ENCODE peak calls at places on chromosomes 6 and 20, in five cellular contexts. One of them, this sample, is unnamed.

GRCh38 chr6:162852810-162853577 is 125.2 kb downstream of the PACRG start:
- DNase-seq in mesenchymal stem cell: no peak
- DNase-seq in substantia nigra: no peak
- DNase-seq in NCI-H2081: no peak
- DNase-seq in iris pigment epithelial cell: no peak
- DNase-seq in this sample: no peak

GRCh38 chr6:170222498-170223471 is 68.1 kb downstream of the DLL1 start:
- DNase-seq in mesenchymal stem cell: no peak
- DNase-seq in substantia nigra: no peak
- DNase-seq in NCI-H2081: peak
- DNase-seq in iris pigment epithelial cell: no peak
- DNase-seq in this sample: no peak

GRCh38 chr6:137820952-137821351 is 46.1 kb upstream of the TNFAIP3 start:
- DNase-seq in mesenchymal stem cell: no peak
- DNase-seq in substantia nigra: no peak
- DNase-seq in NCI-H2081: no peak
- DNase-seq in iris pigment epithelial cell: peak
- DNase-seq in this sample: no peak

GRCh38 chr20:47665221-47665991 is 119.9 kb downstream of the SULF2 start:
- DNase-seq in mesenchymal stem cell: no peak
- DNase-seq in substantia nigra: no peak
- DNase-seq in NCI-H2081: no peak
- DNase-seq in iris pigment epithelial cell: no peak
- DNase-seq in this sample: no peak

GRCh38 chr6:149723771-149724417 is 6.0 kb upstream of the LATS1 start:
- DNase-seq in mesenchymal stem cell: peak
- DNase-seq in substantia nigra: no peak
- DNase-seq in NCI-H2081: peak
- DNase-seq in iris pigment epithelial cell: peak
- DNase-seq in this sample: no peak

GRCh38 chr6:111377558-111378120 is 105.4 kb downstream of the REV3L start:
- DNase-seq in mesenchymal stem cell: peak
- DNase-seq in substantia nigra: no peak
- DNase-seq in NCI-H2081: no peak
- DNase-seq in iris pigment epithelial cell: peak
- DNase-seq in this sample: no peak

GRCh38 chr6:160750276-160750689 is 48.2 kb downstream of the PLG start:
- DNase-seq in mesenchymal stem cell: no peak
- DNase-seq in substantia nigra: no peak
- DNase-seq in NCI-H2081: no peak
- DNase-seq in iris pigment epithelial cell: no peak
- DNase-seq in this sample: no peak

GRCh38 chr6:17867880-17868279 is 119.6 kb downstream of the KIF13A start:
- DNase-seq in mesenchymal stem cell: peak
- DNase-seq in substantia nigra: no peak
- DNase-seq in NCI-H2081: no peak
- DNase-seq in iris pigment epithelial cell: peak
- DNase-seq in this sample: no peak

GRCh38 chr20:7031222-7031621 is 263.7 kb downstream of the BMP2 start:
- DNase-seq in mesenchymal stem cell: no peak
- DNase-seq in substantia nigra: no peak
- DNase-seq in NCI-H2081: no peak
- DNase-seq in iris pigment epithelial cell: peak
- DNase-seq in this sample: no peak

GRCh38 chr20:13331536-13331935 is 110.5 kb downstream of the ISM1 start:
- DNase-seq in mesenchymal stem cell: peak
- DNase-seq in substantia nigra: no peak
- DNase-seq in NCI-H2081: no peak
- DNase-seq in iris pigment epithelial cell: peak
- DNase-seq in this sample: no peak

GRCh38 chr6:18823782-18824386 is 436.7 kb downstream of the RNF144B start:
- DNase-seq in mesenchymal stem cell: peak
- DNase-seq in substantia nigra: no peak
- DNase-seq in NCI-H2081: peak
- DNase-seq in iris pigment epithelial cell: peak
- DNase-seq in this sample: no peak

GRCh38 chr6:36360241-36361054 is 23.8 kb upstream of the BNIP5 start:
- DNase-seq in mesenchymal stem cell: peak
- DNase-seq in substantia nigra: peak
- DNase-seq in NCI-H2081: peak
- DNase-seq in iris pigment epithelial cell: peak
- DNase-seq in this sample: peak

GRCh38 chr6:129966125-129966524 is 52.3 kb upstream of the L3MBTL3 start:
- DNase-seq in mesenchymal stem cell: peak
- DNase-seq in substantia nigra: no peak
- DNase-seq in NCI-H2081: no peak
- DNase-seq in iris pigment epithelial cell: peak
- DNase-seq in this sample: no peak

GRCh38 chr6:19723533-19723932 is 113.6 kb upstream of the ID4 start:
- DNase-seq in mesenchymal stem cell: peak
- DNase-seq in substantia nigra: no peak
- DNase-seq in NCI-H2081: no peak
- DNase-seq in iris pigment epithelial cell: peak
- DNase-seq in this sample: no peak

GRCh38 chr6:99019341-99019740 is 71.6 kb upstream of the FBXL4 start:
- DNase-seq in mesenchymal stem cell: no peak
- DNase-seq in substantia nigra: no peak
- DNase-seq in NCI-H2081: no peak
- DNase-seq in iris pigment epithelial cell: peak
- DNase-seq in this sample: no peak

GRCh38 chr6:85401186-85402062 is 48.5 kb upstream of the NT5E start:
- DNase-seq in mesenchymal stem cell: no peak
- DNase-seq in substantia nigra: no peak
- DNase-seq in NCI-H2081: no peak
- DNase-seq in iris pigment epithelial cell: no peak
- DNase-seq in this sample: no peak

GRCh38 chr20:50153153-50153499 is 397 bp downstream of the PEDS1 start:
- DNase-seq in mesenchymal stem cell: no peak
- DNase-seq in substantia nigra: peak
- DNase-seq in NCI-H2081: no peak
- DNase-seq in iris pigment epithelial cell: no peak
- DNase-seq in this sample: no peak

GRCh38 chr6:135268740-135269139 is 87.6 kb downstream of the MYB start:
- DNase-seq in mesenchymal stem cell: no peak
- DNase-seq in substantia nigra: no peak
- DNase-seq in NCI-H2081: no peak
- DNase-seq in iris pigment epithelial cell: no peak
- DNase-seq in this sample: no peak

GRCh38 chr6:22295145-22295544 is 1.7 kb downstream of the PRL start:
- DNase-seq in mesenchymal stem cell: no peak
- DNase-seq in substantia nigra: no peak
- DNase-seq in NCI-H2081: peak
- DNase-seq in iris pigment epithelial cell: no peak
- DNase-seq in this sample: no peak

GRCh38 chr6:54267798-54268197 is 40.4 kb upstream of the TINAG start:
- DNase-seq in mesenchymal stem cell: peak
- DNase-seq in substantia nigra: no peak
- DNase-seq in NCI-H2081: peak
- DNase-seq in iris pigment epithelial cell: peak
- DNase-seq in this sample: no peak

GRCh38 chr6:151070666-151071065 is 169.1 kb upstream of the AKAP12 start:
- DNase-seq in mesenchymal stem cell: peak
- DNase-seq in substantia nigra: no peak
- DNase-seq in NCI-H2081: no peak
- DNase-seq in iris pigment epithelial cell: peak
- DNase-seq in this sample: no peak

GRCh38 chr6:4776493-4776966 is 326 bp downstream of the CDYL start:
- DNase-seq in mesenchymal stem cell: no peak
- DNase-seq in substantia nigra: peak
- DNase-seq in NCI-H2081: no peak
- DNase-seq in iris pigment epithelial cell: peak
- DNase-seq in this sample: peak

GRCh38 chr6:31495580-31495979 is 2.4 kb upstream of the MICB start:
- DNase-seq in mesenchymal stem cell: peak
- DNase-seq in substantia nigra: no peak
- DNase-seq in NCI-H2081: no peak
- DNase-seq in iris pigment epithelial cell: peak
- DNase-seq in this sample: no peak

GRCh38 chr20:17883592-17884317 is 84.8 kb downstream of the SNX5 start:
- DNase-seq in mesenchymal stem cell: no peak
- DNase-seq in substantia nigra: no peak
- DNase-seq in NCI-H2081: no peak
- DNase-seq in iris pigment epithelial cell: no peak
- DNase-seq in this sample: no peak

GRCh38 chr6:161486326-161486725 is 212.5 kb upstream of the AGPAT4 start:
- DNase-seq in mesenchymal stem cell: peak
- DNase-seq in substantia nigra: no peak
- DNase-seq in NCI-H2081: no peak
- DNase-seq in iris pigment epithelial cell: peak
- DNase-seq in this sample: no peak

GRCh38 chr6:139017227-139017626 is 11.3 kb upstream of the ABRACL start:
- DNase-seq in mesenchymal stem cell: no peak
- DNase-seq in substantia nigra: no peak
- DNase-seq in NCI-H2081: peak
- DNase-seq in iris pigment epithelial cell: no peak
- DNase-seq in this sample: no peak

GRCh38 chr6:1792989-1793388 is 183.3 kb downstream of the FOXC1 start:
- DNase-seq in mesenchymal stem cell: peak
- DNase-seq in substantia nigra: no peak
- DNase-seq in NCI-H2081: no peak
- DNase-seq in iris pigment epithelial cell: no peak
- DNase-seq in this sample: no peak

GRCh38 chr6:68134796-68135195 is 500.3 kb upstream of the ADGRB3 start:
- DNase-seq in mesenchymal stem cell: no peak
- DNase-seq in substantia nigra: no peak
- DNase-seq in NCI-H2081: no peak
- DNase-seq in iris pigment epithelial cell: peak
- DNase-seq in this sample: no peak

GRCh38 chr20:48622421-48622820 is 205.4 kb downstream of the PREX1 start:
- DNase-seq in mesenchymal stem cell: no peak
- DNase-seq in substantia nigra: no peak
- DNase-seq in NCI-H2081: no peak
- DNase-seq in iris pigment epithelial cell: no peak
- DNase-seq in this sample: no peak

GRCh38 chr20:22346716-22347115 is 237.7 kb downstream of the FOXA2 start:
- DNase-seq in mesenchymal stem cell: no peak
- DNase-seq in substantia nigra: no peak
- DNase-seq in NCI-H2081: no peak
- DNase-seq in iris pigment epithelial cell: no peak
- DNase-seq in this sample: no peak

GRCh38 chr6:31794294-31794865 is 1.2 kb downstream of the VARS1 start:
- DNase-seq in mesenchymal stem cell: peak
- DNase-seq in substantia nigra: no peak
- DNase-seq in NCI-H2081: peak
- DNase-seq in iris pigment epithelial cell: peak
- DNase-seq in this sample: peak

GRCh38 chr6:96631248-96631647 is 68.3 kb downstream of the FHL5 start:
- DNase-seq in mesenchymal stem cell: no peak
- DNase-seq in substantia nigra: no peak
- DNase-seq in NCI-H2081: no peak
- DNase-seq in iris pigment epithelial cell: peak
- DNase-seq in this sample: no peak

GRCh38 chr6:18280084-18280483 is 15.8 kb upstream of the DEK start:
- DNase-seq in mesenchymal stem cell: no peak
- DNase-seq in substantia nigra: no peak
- DNase-seq in NCI-H2081: no peak
- DNase-seq in iris pigment epithelial cell: peak
- DNase-seq in this sample: no peak

GRCh38 chr20:23180451-23180921 is 94.4 kb upstream of the CD93 start:
- DNase-seq in mesenchymal stem cell: peak
- DNase-seq in substantia nigra: no peak
- DNase-seq in NCI-H2081: no peak
- DNase-seq in iris pigment epithelial cell: no peak
- DNase-seq in this sample: no peak

GRCh38 chr6:161054876-161055275 is 63.3 kb downstream of the MAP3K4 start:
- DNase-seq in mesenchymal stem cell: no peak
- DNase-seq in substantia nigra: no peak
- DNase-seq in NCI-H2081: no peak
- DNase-seq in iris pigment epithelial cell: no peak
- DNase-seq in this sample: no peak

GRCh38 chr6:162708971-162709370 is 18.6 kb downstream of the PRKN start:
- DNase-seq in mesenchymal stem cell: no peak
- DNase-seq in substantia nigra: no peak
- DNase-seq in NCI-H2081: peak
- DNase-seq in iris pigment epithelial cell: no peak
- DNase-seq in this sample: no peak

GRCh38 chr20:884983-885952 is 30.9 kb downstream of the ANGPT4 start:
- DNase-seq in mesenchymal stem cell: peak
- DNase-seq in substantia nigra: no peak
- DNase-seq in NCI-H2081: no peak
- DNase-seq in iris pigment epithelial cell: peak
- DNase-seq in this sample: no peak

This sample was measured in frontal cortex.